ENCODE peak calls at places on chromosomes 11 and 22, in nine cellular contexts. B is Peyer's patch; Y is ovary; Q is effector memory CD4-positive, alpha-beta T cell; G is CD4-positive, CD25-positive, alpha-beta regulatory T cell; H is cardiac muscle cell; J is tibial artery; U is colonic mucosa; W is mucosa of descending colon. M is an unnamed sample. For H3K4me1 and H3K9me3, the result is how much of the 10 kb centered on the place peaks cover.

GRCh38 chr22:45336971-45337431 is 27.3 kb downstream of the FAM118A start:
- DNase-seq in Y (peak), G (no peak), Q (no peak), B (no peak), W (peak), U (peak), J (peak), H (peak), M (peak)

GRCh38 chr11:129740877-129741276 is 74.8 kb upstream of the TMEM45B start:
- DNase-seq in U (no peak), J (no peak), W (no peak), B (no peak), Y (no peak), H (no peak), G (no peak), Q (no peak), M (no peak)

GRCh38 chr22:30325065-30325720 is 1.5 kb downstream of the TBC1D10A start:
- DNase-seq in H (peak), Y (peak), J (peak), Q (no peak), W (no peak), G (no peak), B (peak), U (peak), M (peak)

GRCh38 chr11:46294365-46295309 is 17.2 kb downstream of the CREB3L1 start:
- DNase-seq in Q (no peak), G (no peak), B (no peak), W (no peak), J (no peak), H (peak), Y (peak), U (no peak), M (no peak)

GRCh38 chr11:79043726-79044125 is 397.1 kb downstream of the TENM4 start:
- DNase-seq in G (no peak), W (no peak), Q (no peak), H (no peak), Y (no peak), B (no peak), J (no peak), U (no peak), M (no peak)

GRCh38 chr11:94544832-94545640 is 1.3 kb downstream of the FUT4 start:
- DNase-seq in B (peak), Q (no peak), W (peak), Y (peak), U (peak), G (no peak), H (peak), J (peak), M (peak)

GRCh38 chr11:20336056-20336455 is 27.5 kb upstream of the HTATIP2 start:
- DNase-seq in Y (no peak), U (no peak), Q (no peak), J (no peak), H (no peak), G (no peak), W (no peak), B (no peak), M (no peak)

GRCh38 chr11:78044706-78045105 is 19.0 kb upstream of the THRSP start:
- DNase-seq in W (peak), Y (no peak), H (no peak), J (no peak), Q (no peak), G (no peak), U (peak), B (peak), M (no peak)

GRCh38 chr11:393219-394033 is 583 bp upstream of the PKP3 start:
- DNase-seq in G (no peak), H (peak), Y (no peak), J (no peak), B (peak), U (peak), W (peak), Q (no peak), M (no peak)

GRCh38 chr11:63764712-63765631 is 3.6 kb downstream of the ZFTA start:
- DNase-seq in G (no peak), Q (no peak), W (peak), B (peak), H (peak), J (peak), U (peak), Y (peak), M (peak)

GRCh38 chr11:71301046-71301857 is 48.9 kb upstream of the SHANK2 start:
- DNase-seq in Y (no peak), J (peak), U (peak), G (no peak), Q (no peak), W (no peak), H (no peak), B (peak), M (no peak)

GRCh38 chr11:62054484-62055121 is 69.2 kb upstream of the INCENP start:
- DNase-seq in B (peak), G (no peak), U (peak), W (peak), J (no peak), Y (no peak), H (peak), Q (no peak), M (no peak)

GRCh38 chr11:28384418-28384817 is 276.2 kb downstream of the METTL15 start:
- DNase-seq in Q (no peak), J (no peak), W (no peak), Y (no peak), G (no peak), B (no peak), H (peak), U (no peak), M (no peak)

GRCh38 chr22:37049224-37049623 is 2.3 kb upstream of the KCTD17 start:
- DNase-seq in G (no peak), H (no peak), W (no peak), U (no peak), J (no peak), Y (no peak), Q (no peak), B (no peak), M (no peak)

GRCh38 chr11:80632691-80633090 is 1191.9 kb upstream of the TENM4 start:
- DNase-seq in Q (no peak), H (no peak), W (no peak), J (no peak), B (no peak), U (no peak), Y (no peak), G (no peak), M (no peak)

GRCh38 chr11:118660646-118661424 is 18.6 kb downstream of the TREH start:
- DNase-seq in U (no peak), J (peak), W (no peak), H (peak), G (no peak), Q (no peak), B (peak), Y (no peak), M (peak)

GRCh38 chr22:27019827-27020226 is 362.4 kb downstream of the MIAT start:
- DNase-seq in Y (no peak), G (no peak), Q (no peak), U (no peak), W (no peak), J (peak), H (no peak), B (no peak), M (peak)
- H3K4me1 ChIP-seq in Y (under half), G (under half), Q (under half), U (under half), W (under half), J (under half), H (under half), B (under half), M (under half)

GRCh38 chr11:114619659-114620173 is 24.1 kb upstream of the NXPE4 start:
- DNase-seq in J (no peak), W (no peak), U (no peak), B (no peak), Y (no peak), Q (no peak), G (no peak), H (no peak), M (no peak)

GRCh38 chr11:114616516-114616915 is 20.9 kb upstream of the NXPE4 start:
- DNase-seq in J (no peak), Q (no peak), H (no peak), B (no peak), G (no peak), U (peak), Y (no peak), W (no peak), M (no peak)

GRCh38 chr11:114618139-114618538 is 22.6 kb upstream of the NXPE4 start:
- DNase-seq in G (no peak), W (no peak), H (no peak), Q (no peak), J (no peak), Y (no peak), U (no peak), B (no peak), M (no peak)

GRCh38 chr11:114615448-114616361 is 20.1 kb upstream of the NXPE4 start:
- DNase-seq in H (no peak), J (no peak), U (peak), W (no peak), G (no peak), Q (no peak), Y (no peak), B (no peak), M (no peak)

DNA sequence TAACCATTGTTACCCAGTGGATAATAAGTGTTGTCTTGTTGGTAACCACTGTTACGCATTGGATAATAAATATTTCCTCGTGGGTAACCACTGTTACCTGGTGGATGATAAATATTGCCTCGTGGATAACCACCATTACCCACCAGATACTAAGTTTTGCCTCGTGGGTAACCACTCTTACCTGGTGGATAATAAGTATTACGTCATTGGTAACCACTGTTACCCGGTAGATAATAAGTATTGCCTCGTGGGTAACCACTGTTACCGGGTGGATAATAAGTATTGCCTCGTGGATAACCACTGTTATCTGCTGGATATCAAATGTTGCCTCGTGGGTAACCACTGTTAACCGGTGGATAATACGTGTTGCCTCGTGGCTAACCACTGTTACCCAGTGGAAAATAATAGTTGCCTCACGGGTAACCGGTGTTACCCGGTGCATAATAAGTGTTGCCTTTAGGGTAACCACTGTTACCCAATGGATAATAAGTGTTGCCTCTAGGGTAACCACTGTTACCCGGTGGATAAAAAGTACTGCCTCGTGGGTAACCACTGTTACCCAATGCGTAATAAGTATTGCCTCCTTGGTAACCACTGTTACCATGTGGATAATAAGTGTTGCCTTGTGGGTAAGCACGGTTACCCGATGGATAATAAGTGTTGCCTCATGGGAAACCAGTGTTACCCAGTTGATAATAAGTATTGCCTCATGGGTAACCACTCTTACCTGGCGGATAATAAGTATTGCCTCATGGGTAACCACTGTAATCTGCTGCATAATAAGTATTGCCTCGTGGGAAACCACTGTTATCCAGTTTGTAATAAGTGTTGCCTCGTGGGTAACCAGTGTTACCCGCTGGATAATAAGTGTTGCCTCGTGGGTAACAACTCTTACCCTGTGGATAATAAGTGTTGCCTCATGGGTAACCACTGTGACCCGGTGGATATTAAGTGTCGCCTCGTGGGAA is 21.9 kb upstream of the NXPE4 start:
- DNase-seq in B (no peak), G (no peak), U (peak), H (no peak), W (no peak), Q (no peak), J (no peak), Y (no peak), M (no peak)
- H3K9me3 ChIP-seq in B (under half), G (under half), U (under half), H (under half), W (under half), Q (under half), J (under half), Y (under half), M (under half)

GRCh38 chr22:38862375-38863329 is 9.4 kb downstream of the CBX6 start:
- DNase-seq in Y (peak), B (peak), J (peak), Q (no peak), G (no peak), H (peak), U (no peak), W (peak), M (peak)
- H3K4me1 ChIP-seq in Y (under half), B (under half), J (under half), Q (under half), G (under half), H (under half), U (under half), W (under half), M (under half)

DNA sequence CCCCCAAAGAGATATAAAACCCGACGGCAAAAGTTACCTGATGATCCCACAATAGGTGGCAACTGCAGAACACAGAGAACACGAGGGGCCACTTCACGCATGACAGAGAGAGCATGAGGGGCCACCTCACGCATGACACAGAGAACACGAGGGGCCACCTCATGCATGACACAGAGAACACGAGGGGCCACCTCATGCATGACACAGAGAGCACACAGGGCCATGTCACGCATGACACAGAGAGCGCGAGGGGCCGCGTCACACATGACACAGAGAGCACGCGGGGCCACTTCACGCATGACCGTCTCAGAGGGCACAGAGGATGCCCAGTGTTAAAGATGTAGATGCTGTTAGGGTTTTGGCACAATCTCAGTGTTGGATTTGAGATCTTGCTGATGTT is 1359.5 kb downstream of the TBC1D22A start:
- DNase-seq in J (no peak), W (no peak), B (no peak), Y (no peak), H (no peak), U (no peak), G (no peak), Q (no peak), M (no peak)
- H3K9me3 ChIP-seq in J (under half), W (under half), B (under half), Y (under half), H (under half), U (under half), G (under half), Q (under half), M (under half)

GRCh38 chr11:117094776-117095175 is 3.5 kb downstream of the SIK3 start:
- DNase-seq in U (no peak), B (no peak), Q (no peak), H (peak), Y (no peak), G (no peak), J (no peak), W (no peak), M (no peak)
- H3K4me1 ChIP-seq in U (under half), B (under half), Q (under half), H (under half), Y (under half), G (half or more), J (under half), W (under half), M (under half)

DNA sequence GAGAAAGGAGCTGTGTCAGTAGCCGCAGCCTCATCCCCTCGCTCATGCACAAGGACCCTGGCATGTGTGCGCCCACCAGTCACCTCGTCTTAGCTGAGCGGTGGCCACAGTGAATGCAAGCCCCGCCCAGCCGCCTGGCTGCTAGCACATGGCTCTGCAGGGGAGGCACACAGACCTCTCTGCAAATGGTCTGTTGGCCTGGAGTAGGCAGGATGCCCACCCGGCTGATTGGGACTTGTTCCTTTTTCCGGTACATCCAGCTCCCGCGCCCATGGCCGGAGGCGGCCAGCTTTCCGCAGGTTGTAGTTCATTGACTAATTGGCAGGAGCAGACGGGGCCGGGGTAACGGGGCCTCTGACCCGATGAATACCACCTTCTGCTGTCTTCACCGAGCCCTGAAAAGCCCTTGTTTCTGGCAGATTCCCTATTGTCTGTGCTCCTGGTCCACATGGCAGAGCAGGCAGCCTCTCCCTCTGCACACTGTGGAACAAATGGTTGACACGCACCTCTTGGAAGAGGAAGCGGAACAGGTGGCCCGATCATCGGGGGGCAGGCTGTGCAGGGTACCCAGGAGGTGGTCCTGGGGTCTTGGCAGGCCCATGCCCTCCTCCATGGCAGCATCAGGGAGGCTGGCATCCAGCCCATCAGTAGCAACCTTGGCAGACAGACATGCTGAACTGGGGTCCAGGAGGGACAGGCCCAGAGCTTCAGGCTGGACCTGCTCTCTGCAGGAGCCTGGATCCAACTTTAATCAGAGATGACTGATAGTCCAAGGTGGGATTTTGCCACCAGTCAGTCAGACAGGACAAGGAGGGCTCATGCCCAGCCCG is 1512.0 kb downstream of the BRD1 start:
- DNase-seq in Q (no peak), Y (no peak), H (no peak), G (no peak), U (no peak), B (peak), J (no peak), W (no peak), M (peak)
- H3K9me3 ChIP-seq in Q (under half), Y (under half), H (under half), G (under half), U (under half), B (under half), J (under half), W (under half), M (under half)

GRCh38 chr11:128630367-128631230 is 43.2 kb upstream of the ETS1 start:
- DNase-seq in B (peak), H (peak), J (peak), W (peak), U (peak), Y (peak), G (peak), Q (peak), M (peak)
- H3K4me1 ChIP-seq in B (under half), H (under half), J (under half), W (under half), U (under half), Y (under half), G (half or more), Q (under half), M (under half)